ENCODE peak calls at places on chromosome 7, in seven cellular contexts. N, B, X, C, I, U and K are unnamed samples.

GRCh38 chr7:75928600-75928939 is 13.6 kb downstream of the POR start:
- DNase-seq in N (no peak), B (peak), X (no peak), C (no peak), I (no peak), U (no peak), K (no peak)

GRCh38 chr7:20257212-20257611 is 40.0 kb upstream of the MACC1 start:
- DNase-seq in N (no peak), B (no peak), X (no peak), C (no peak), I (no peak), U (no peak), K (no peak)

GRCh38 chr7:151851782-151852181 is 25.1 kb downstream of the PRKAG2 start:
- DNase-seq in N (peak), B (no peak), X (no peak), C (no peak), I (no peak), U (no peak), K (no peak)

GRCh38 chr7:122885583-122886356 is 490 bp downstream of the CADPS2 start:
- DNase-seq in N (peak), B (no peak), X (no peak), C (no peak), I (no peak), U (peak), K (peak)

GRCh38 chr7:82715344-82715743 is 271.8 kb upstream of the CACNA2D1 start:
- DNase-seq in N (no peak), B (no peak), X (no peak), C (no peak), I (no peak), U (no peak), K (no peak)

GRCh38 chr7:24756989-24757798 is at the start of gene GSDME:
- DNase-seq in N (peak), B (no peak), X (peak), C (no peak), I (no peak), U (peak), K (peak)

GRCh38 chr7:38199154-38199553 is 21.1 kb downstream of the STARD3NL start:
- DNase-seq in N (no peak), B (no peak), X (no peak), C (no peak), I (no peak), U (no peak), K (no peak)

GRCh38 chr7:21948364-21948763 is 2.7 kb upstream of the CDCA7L start:
- DNase-seq in N (no peak), B (no peak), X (no peak), C (no peak), I (no peak), U (no peak), K (no peak)

GRCh38 chr7:30276203-30276900 is 8.0 kb upstream of the ZNRF2 start:
- DNase-seq in N (peak), B (peak), X (no peak), C (no peak), I (no peak), U (peak), K (no peak)

GRCh38 chr7:74203157-74203556 is 6.6 kb upstream of the LAT2 start:
- DNase-seq in N (no peak), B (no peak), X (no peak), C (no peak), I (no peak), U (peak), K (no peak)

GRCh38 chr7:156473476-156474240 is 166.9 kb upstream of the RNF32 start:
- DNase-seq in N (no peak), B (no peak), X (no peak), C (no peak), I (no peak), U (peak), K (peak)

GRCh38 chr7:43693687-43694398 is 35.5 kb downstream of the COA1 start:
- DNase-seq in N (no peak), B (no peak), X (no peak), C (no peak), I (no peak), U (peak), K (no peak)

GRCh38 chr7:13104128-13104527 is 416.7 kb downstream of the ARL4A start:
- DNase-seq in N (no peak), B (no peak), X (no peak), C (no peak), I (no peak), U (peak), K (no peak)

GRCh38 chr7:116970148-116970910 is 17.0 kb downstream of the ST7 start:
- DNase-seq in N (no peak), B (no peak), X (no peak), C (no peak), I (no peak), U (peak), K (no peak)

GRCh38 chr7:81776972-81777371 is 7.1 kb upstream of the HGF start:
- DNase-seq in N (no peak), B (no peak), X (no peak), C (no peak), I (no peak), U (no peak), K (no peak)

GRCh38 chr7:15686209-15686956 is at the start of gene MEOX2:
- DNase-seq in N (peak), B (no peak), X (no peak), C (no peak), I (no peak), U (no peak), K (no peak)

GRCh38 chr7:45543470-45543869 is 30.7 kb upstream of the ADCY1 start:
- DNase-seq in N (no peak), B (no peak), X (no peak), C (no peak), I (no peak), U (no peak), K (no peak)

GRCh38 chr7:123624527-123625183 is 23.0 kb downstream of the ASB15 start:
- DNase-seq in N (no peak), B (peak), X (no peak), C (no peak), I (no peak), U (peak), K (peak)

GRCh38 chr7:136687693-136688322 is 180.6 kb upstream of the CHRM2 start:
- DNase-seq in N (no peak), B (no peak), X (peak), C (no peak), I (no peak), U (peak), K (no peak)

GRCh38 chr7:137091396-137091795 is 222.9 kb downstream of the CHRM2 start:
- DNase-seq in N (no peak), B (no peak), X (no peak), C (no peak), I (no peak), U (no peak), K (no peak)

GRCh38 chr7:51455948-51456347 is 139.3 kb upstream of the COBL start:
- DNase-seq in N (no peak), B (no peak), X (no peak), C (no peak), I (no peak), U (no peak), K (no peak)

GRCh38 chr7:73799282-73800141 is 29.4 kb upstream of the CLDN3 start:
- DNase-seq in N (no peak), B (no peak), X (no peak), C (no peak), I (no peak), U (peak), K (peak)

GRCh38 chr7:108484137-108484536 is 27.9 kb upstream of the NRCAM start:
- DNase-seq in N (no peak), B (no peak), X (no peak), C (no peak), I (no peak), U (no peak), K (no peak)

GRCh38 chr7:128672927-128673517 is 930 bp downstream of the GARIN1A start:
- DNase-seq in N (no peak), B (no peak), X (no peak), C (no peak), I (no peak), U (peak), K (peak)

GRCh38 chr7:4103352-4104091 is 578.6 kb upstream of the FOXK1 start:
- DNase-seq in N (no peak), B (no peak), X (no peak), C (no peak), I (no peak), U (no peak), K (peak)

GRCh38 chr7:30888783-30889182 is 22.9 kb upstream of the AQP1 start:
- DNase-seq in N (no peak), B (no peak), X (peak), C (peak), I (peak), U (peak), K (peak)

GRCh38 chr7:100983451-100984187 is 14.3 kb downstream of the MUC12 start:
- DNase-seq in N (no peak), B (no peak), X (no peak), C (no peak), I (peak), U (peak), K (peak)

GRCh38 chr7:30179016-30179436 is 44.2 kb downstream of the MTURN start:
- DNase-seq in N (no peak), B (peak), X (no peak), C (no peak), I (no peak), U (no peak), K (peak)

GRCh38 chr7:28017372-28017771 is 163.2 kb downstream of the JAZF1 start:
- DNase-seq in N (no peak), B (no peak), X (no peak), C (no peak), I (no peak), U (peak), K (no peak)

GRCh38 chr7:112420236-112420945 is 29.9 kb upstream of the IFRD1 start:
- DNase-seq in N (no peak), B (no peak), X (no peak), C (no peak), I (no peak), U (peak), K (no peak)

GRCh38 chr7:112423987-112424386 is 26.3 kb upstream of the IFRD1 start:
- DNase-seq in N (no peak), B (no peak), X (no peak), C (no peak), I (no peak), U (no peak), K (no peak)

GRCh38 chr7:112421666-112422486 is 28.4 kb upstream of the IFRD1 start:
- DNase-seq in N (no peak), B (no peak), X (no peak), C (no peak), I (no peak), U (peak), K (no peak)

GRCh38 chr7:112419543-112420130 is 30.6 kb upstream of the IFRD1 start:
- DNase-seq in N (no peak), B (no peak), X (no peak), C (no peak), I (no peak), U (no peak), K (no peak)

GRCh38 chr7:112422842-112423496 is 27.3 kb upstream of the IFRD1 start:
- DNase-seq in N (peak), B (peak), X (no peak), C (peak), I (peak), U (peak), K (peak)
- H3K4me3 ChIP-seq in N (no peak), B (no peak), X (no peak), C (no peak), I (no peak), U (no peak), K (no peak)

GRCh38 chr7:79785556-79785955 is 332.1 kb upstream of the MAGI2 start:
- DNase-seq in N (no peak), B (no peak), X (no peak), C (no peak), I (no peak), U (no peak), K (no peak)

GRCh38 chr7:79786187-79786586 is 332.7 kb upstream of the MAGI2 start:
- DNase-seq in N (no peak), B (no peak), X (no peak), C (no peak), I (no peak), U (no peak), K (no peak)

GRCh38 chr7:79787101-79787500 is 333.6 kb upstream of the MAGI2 start:
- DNase-seq in N (no peak), B (no peak), X (no peak), C (no peak), I (no peak), U (no peak), K (no peak)

GRCh38 chr7:79789584-79790345 is 336.3 kb upstream of the MAGI2 start:
- DNase-seq in N (no peak), B (no peak), X (peak), C (no peak), I (no peak), U (no peak), K (no peak)

GRCh38 chr7:79787623-79788022 is 334.2 kb upstream of the MAGI2 start:
- DNase-seq in N (no peak), B (no peak), X (no peak), C (no peak), I (no peak), U (no peak), K (no peak)
- H3K4me3 ChIP-seq in N (no peak), B (no peak), X (no peak), C (no peak), I (no peak), U (no peak), K (no peak)

GRCh38 chr7:125683156-125683555 is 753.5 kb upstream of the POT1 start:
- DNase-seq in N (no peak), B (no peak), X (no peak), C (no peak), I (no peak), U (no peak), K (no peak)
- H3K4me3 ChIP-seq in N (no peak), B (no peak), X (no peak), C (no peak), I (no peak), U (no peak), K (no peak)

DNA sequence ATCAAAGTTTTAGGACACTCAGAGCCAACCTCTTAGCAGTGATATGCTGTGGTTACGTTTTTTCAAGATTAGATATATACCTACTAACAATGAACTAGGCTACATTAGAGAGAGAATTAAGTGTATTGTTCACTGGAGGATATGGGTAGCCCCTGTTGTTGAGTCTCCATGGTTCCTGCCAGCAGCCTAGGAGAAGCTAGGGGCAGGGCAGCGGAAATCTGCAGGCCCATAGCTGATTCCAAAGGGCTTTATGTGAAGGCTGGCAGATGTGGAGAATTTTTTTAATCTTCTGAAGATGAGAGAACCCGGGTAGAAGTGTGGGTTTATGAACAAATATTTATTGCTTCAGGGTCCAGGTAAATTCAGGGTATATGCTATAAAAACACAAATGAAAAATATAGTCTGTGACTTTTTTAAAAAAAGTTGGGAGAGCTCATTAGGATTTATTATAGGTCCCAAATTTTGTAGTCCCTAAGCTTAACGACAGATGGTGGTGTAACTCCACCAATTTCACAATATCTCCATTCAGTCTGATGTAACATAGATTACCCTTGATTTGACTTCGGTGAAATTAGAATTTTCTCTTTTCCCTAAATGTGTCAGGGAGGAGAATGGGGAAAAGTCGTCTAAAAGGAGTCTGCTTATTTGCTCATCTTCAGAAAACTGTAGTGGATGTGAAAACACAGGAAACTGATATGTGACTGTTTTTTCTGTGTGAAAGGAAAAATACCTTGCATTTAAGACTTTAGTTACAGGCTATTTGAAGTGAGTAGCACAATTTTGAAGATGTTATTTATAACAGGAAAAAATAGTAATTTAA is 163.0 kb upstream of the PPP1R3A start:
- DNase-seq in N (no peak), B (no peak), X (peak), C (no peak), I (no peak), U (peak), K (peak)
- H3K4me3 ChIP-seq in N (peak), B (peak), X (no peak), C (peak), I (no peak), U (no peak), K (no peak)

GRCh38 chr7:140670343-140670935 is 2.3 kb upstream of the ADCK2 start:
- DNase-seq in N (no peak), B (no peak), X (no peak), C (no peak), I (no peak), U (no peak), K (no peak)

GRCh38 chr7:140673063-140673769 is 471 bp downstream of the ADCK2 start:
- DNase-seq in N (peak), B (peak), X (no peak), C (no peak), I (no peak), U (peak), K (peak)

GRCh38 chr7:140672382-140673062 is at the start of gene ADCK2:
- DNase-seq in N (peak), B (peak), X (no peak), C (no peak), I (no peak), U (no peak), K (peak)

GRCh38 chr7:140673770-140674155 is 1.0 kb downstream of the ADCK2 start:
- DNase-seq in N (no peak), B (peak), X (no peak), C (no peak), I (no peak), U (no peak), K (no peak)

DNA sequence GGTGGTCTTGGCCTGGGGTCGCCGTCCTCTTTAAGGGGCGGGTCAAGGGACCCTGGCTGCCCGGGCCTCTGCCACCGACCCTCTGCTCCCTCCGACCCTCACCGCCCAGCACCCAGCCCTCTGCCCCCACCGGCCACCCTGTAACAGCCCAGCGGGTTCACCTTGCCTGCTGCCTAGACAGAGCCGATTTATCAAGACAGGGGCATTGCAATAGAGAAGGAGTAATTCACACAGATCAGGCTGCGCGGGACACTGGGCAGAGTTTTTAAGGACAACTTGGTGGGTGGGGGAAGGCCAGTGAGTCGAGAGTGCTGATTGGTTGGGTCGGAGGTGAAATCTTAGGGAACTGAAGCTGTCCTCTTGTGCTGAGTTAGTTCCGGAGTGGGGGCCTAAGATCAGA is 779 bp upstream of the ADCK2 start:
- DNase-seq in N (no peak), B (no peak), X (no peak), C (no peak), I (no peak), U (no peak), K (no peak)
- H3K4me3 ChIP-seq in N (no peak), B (no peak), X (no peak), C (peak), I (no peak), U (no peak), K (no peak)

GRCh38 chr7:25967278-25968204 is 184.5 kb upstream of the NFE2L3 start:
- DNase-seq in N (no peak), B (no peak), X (no peak), C (no peak), I (no peak), U (no peak), K (no peak)
- H3K4me3 ChIP-seq in N (no peak), B (no peak), X (no peak), C (no peak), I (no peak), U (no peak), K (no peak)